ENCODE peak calls at places on chromosomes 5 and 9, in four cellular contexts. I, A, M and R are unnamed samples.
A peak's percentile ranks its signal among the peaks of the same experiment; 100 is the strongest.

GRCh38 chr5:155313518-155313917 is 300.0 kb downstream of the KIF4B start:
- DNase-seq in I (no peak), A (no peak), M (no peak), R (no peak)

GRCh38 chr9:88198346-88198807 is 60.1 kb upstream of the SPATA31C2 start:
- DNase-seq in I (no peak), A (no peak), M (no peak), R (no peak)

GRCh38 chr5:132411382-132411925 is 41.9 kb downstream of the SLC22A5 start:
- DNase-seq in I (no peak), A (no peak), M (no peak), R (no peak)

GRCh38 chr9:130308081-130308571 is 42.6 kb downstream of the HMCN2 start:
- DNase-seq in I (peak; percentile 83), A (no peak), M (no peak), R (no peak)

GRCh38 chr9:110714314-110714713 is 45.7 kb downstream of the MUSK start:
- DNase-seq in I (no peak), A (no peak), M (no peak), R (no peak)

GRCh38 chr5:135353952-135354721 is 44.9 kb downstream of the MACROH2A1 start:
- DNase-seq in I (no peak), A (no peak), M (no peak), R (no peak)

GRCh38 chr5:98570661-98571181 is 202.7 kb upstream of the RGMB start:
- DNase-seq in I (no peak), A (no peak), M (no peak), R (no peak)

GRCh38 chr5:36876965-36877666 is 547 bp downstream of the NIPBL start:
- DNase-seq in I (peak; percentile 72), A (peak; percentile 21), M (no peak), R (peak; percentile 72)

GRCh38 chr9:121282309-121283071 is 14.5 kb downstream of the GSN start:
- DNase-seq in I (no peak), A (no peak), M (no peak), R (no peak)

GRCh38 chr5:68196876-68197275 is 18.7 kb upstream of the PIK3R1 start:
- DNase-seq in I (no peak), A (no peak), M (peak; percentile 67), R (no peak)

GRCh38 chr5:58410441-58410840 is 49.4 kb downstream of the PLK2 start:
- DNase-seq in I (no peak), A (no peak), M (no peak), R (no peak)

GRCh38 chr5:168073991-168074800 is 217.2 kb upstream of the WWC1 start:
- DNase-seq in I (no peak), A (no peak), M (no peak), R (no peak)

GRCh38 chr5:96652769-96653455 is 9.3 kb upstream of the CAST start:
- DNase-seq in I (peak; percentile 42), A (no peak), M (no peak), R (no peak)

DNA sequence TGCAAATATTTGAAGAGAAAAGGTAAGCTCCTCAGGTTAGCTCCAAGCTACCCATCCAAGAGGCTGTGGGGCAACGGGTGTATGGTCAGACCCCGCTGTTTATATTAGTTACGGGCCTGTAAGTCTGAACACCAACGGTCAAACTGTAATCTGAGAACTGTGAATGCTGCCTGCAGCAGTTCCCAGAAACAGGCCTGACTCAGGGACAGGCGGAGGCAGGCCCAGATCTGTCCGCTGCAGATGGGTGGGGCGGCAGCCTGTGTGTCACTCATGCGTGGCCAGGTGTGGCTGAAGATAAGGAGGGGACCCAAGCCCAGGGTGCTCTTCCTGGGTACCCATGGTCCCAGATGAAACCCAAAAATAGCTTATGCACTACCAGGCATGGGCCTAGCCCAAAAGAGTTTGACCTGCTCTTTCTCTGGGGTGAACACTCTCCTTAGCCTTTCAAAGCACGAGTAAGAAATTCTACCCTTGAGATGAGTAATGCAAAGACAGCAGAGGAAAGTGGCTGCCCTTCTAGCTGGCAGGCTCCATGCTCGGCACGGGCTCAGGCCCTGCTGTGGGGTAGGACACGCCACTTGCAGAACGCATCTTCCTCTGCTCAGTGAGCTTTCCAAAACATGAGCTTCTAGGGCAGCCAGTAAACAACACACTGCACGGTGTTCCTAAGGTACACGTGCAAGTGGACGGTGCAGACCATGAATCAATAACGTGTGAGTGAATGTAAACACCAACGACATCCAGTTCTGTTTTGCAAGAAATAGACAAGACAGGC is 9.1 kb downstream of the UBAC1 start:
- DNase-seq in I (no peak), A (no peak), M (no peak), R (peak; percentile 94)
- TF ChIP-seq ZBTB33 in I (no peak), A (no peak), M (no peak), R (peak; percentile 57)

DNA sequence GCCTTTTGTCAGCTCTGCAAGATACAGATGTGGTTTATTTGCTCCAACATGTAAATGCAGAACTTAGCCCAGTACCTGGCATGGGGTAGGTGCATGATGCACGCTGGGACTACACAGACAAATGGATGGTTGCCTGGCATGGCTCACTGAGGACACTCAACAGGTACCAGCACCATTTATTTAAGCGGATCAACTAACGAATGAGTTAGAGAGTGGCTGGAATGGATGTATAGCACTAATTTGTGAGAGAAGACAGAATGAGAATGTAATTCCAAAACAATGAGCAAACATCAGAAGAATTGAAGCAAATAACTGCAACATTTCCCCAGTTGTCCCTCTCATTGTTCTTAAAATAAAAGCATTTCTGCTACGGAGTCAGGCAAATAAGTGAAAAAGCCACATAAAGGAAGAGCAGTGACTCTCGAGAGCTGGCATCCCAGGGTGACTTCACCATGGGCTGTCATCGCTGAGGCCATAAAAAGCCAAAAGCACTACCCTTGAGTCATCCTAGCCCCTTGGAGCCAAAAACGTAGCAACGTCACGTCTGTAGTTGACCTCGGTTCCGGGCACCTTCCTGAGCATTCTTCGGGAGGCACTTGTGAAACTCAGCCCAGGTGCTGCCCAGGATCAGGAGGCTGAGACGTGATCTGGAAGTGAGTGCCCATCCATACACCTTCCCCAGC is 290.3 kb downstream of the NSG2 start:
- DNase-seq in I (no peak), A (no peak), M (no peak), R (no peak)
- TF ChIP-seq USF2 in I (no peak), A (no peak), M (no peak), R (no peak)

GRCh38 chr5:93224624-93225023 is 356.4 kb downstream of the NR2F1-AS1 start:
- DNase-seq in I (no peak), A (no peak), M (no peak), R (no peak)

GRCh38 chr5:93221773-93222172 is 359.2 kb downstream of the NR2F1-AS1 start:
- DNase-seq in I (no peak), A (no peak), M (no peak), R (no peak)

GRCh38 chr5:93219641-93220145 is 361.3 kb downstream of the NR2F1-AS1 start:
- DNase-seq in I (peak; percentile 11), A (no peak), M (no peak), R (no peak)
- TF ChIP-seq ZBTB33 in I (no peak), A (no peak), M (no peak), R (no peak)

DNA sequence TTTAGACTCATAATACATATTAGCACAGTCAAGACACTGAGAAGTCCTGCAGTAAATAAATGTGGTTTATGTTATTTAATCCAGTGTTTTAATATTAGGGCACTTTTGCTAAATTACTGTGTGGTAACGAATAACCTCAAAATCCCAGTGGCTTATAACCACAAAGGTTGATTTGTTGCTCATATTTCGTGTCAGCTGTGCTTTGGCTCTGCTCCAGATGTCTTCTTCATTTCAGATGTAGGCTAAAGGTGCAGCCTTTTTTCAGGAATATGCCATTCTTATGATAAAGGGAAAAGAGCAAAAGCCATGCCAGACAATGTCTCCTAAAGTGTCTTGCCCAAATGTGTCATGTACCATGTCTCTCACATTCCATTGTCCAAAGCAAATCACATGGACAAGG is 144.8 kb downstream of the BRINP1 start:
- DNase-seq in I (no peak), A (no peak), M (no peak), R (no peak)
- TF ChIP-seq USF2 in I (no peak), A (no peak), M (no peak), R (no peak)

DNA sequence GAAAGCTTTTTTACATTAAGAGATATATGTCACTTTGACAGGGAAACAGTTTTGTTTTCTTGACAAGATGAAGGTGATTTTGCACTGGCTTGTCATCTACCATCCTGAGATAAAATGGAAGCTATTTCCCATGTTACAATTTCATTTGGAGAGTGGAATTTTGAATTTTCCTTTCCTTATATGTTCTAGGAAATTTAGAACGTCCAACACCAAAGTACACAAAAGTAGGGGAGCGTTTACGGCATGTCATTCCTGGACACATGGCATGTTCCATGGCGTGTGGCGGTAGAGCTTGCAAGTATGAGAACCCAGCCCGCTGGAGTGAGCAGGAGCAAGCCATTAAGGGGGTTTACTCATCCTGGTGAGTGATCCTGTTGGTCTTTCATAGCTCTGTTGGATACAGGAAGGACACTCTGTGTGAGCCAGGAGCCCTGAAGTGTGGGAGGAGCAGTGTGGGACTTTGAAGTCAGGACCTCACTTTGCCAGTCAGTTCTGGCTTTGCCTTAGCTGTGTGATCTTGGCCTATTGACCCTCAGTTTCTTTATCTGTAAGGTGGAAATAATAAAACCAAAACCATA is 887 bp downstream of the PTPDC1 start:
- DNase-seq in I (no peak), A (peak; percentile 59), M (no peak), R (peak; percentile 16)
- TF ChIP-seq ZBTB33 in I (no peak), A (peak; percentile 98), M (no peak), R (peak; percentile 60)

GRCh38 chr9:101737165-101737704 is 1.2 kb downstream of the GRIN3A start:
- DNase-seq in I (no peak), A (no peak), M (no peak), R (no peak)
- TF ChIP-seq USF2 in I (no peak), A (no peak), M (no peak), R (no peak)

GRCh38 chr9:93077811-93078210 is 18.2 kb upstream of the CARD19 start:
- DNase-seq in I (no peak), A (no peak), M (no peak), R (no peak)
- TF ChIP-seq ZBTB33 in I (no peak), A (no peak), M (no peak), R (no peak)

GRCh38 chr9:125119643-125120286 is 23.6 kb downstream of the SCAI start:
- DNase-seq in I (peak; percentile 64), A (no peak), M (no peak), R (no peak)
- TF ChIP-seq USF2 in I (no peak), A (no peak), M (no peak), R (no peak)

GRCh38 chr9:114718801-114719221 is 36.8 kb upstream of the TEX48 start:
- DNase-seq in I (no peak), A (no peak), M (no peak), R (no peak)
- TF ChIP-seq ZBTB33 in I (no peak), A (peak; percentile 28), M (no peak), R (no peak)

DNA sequence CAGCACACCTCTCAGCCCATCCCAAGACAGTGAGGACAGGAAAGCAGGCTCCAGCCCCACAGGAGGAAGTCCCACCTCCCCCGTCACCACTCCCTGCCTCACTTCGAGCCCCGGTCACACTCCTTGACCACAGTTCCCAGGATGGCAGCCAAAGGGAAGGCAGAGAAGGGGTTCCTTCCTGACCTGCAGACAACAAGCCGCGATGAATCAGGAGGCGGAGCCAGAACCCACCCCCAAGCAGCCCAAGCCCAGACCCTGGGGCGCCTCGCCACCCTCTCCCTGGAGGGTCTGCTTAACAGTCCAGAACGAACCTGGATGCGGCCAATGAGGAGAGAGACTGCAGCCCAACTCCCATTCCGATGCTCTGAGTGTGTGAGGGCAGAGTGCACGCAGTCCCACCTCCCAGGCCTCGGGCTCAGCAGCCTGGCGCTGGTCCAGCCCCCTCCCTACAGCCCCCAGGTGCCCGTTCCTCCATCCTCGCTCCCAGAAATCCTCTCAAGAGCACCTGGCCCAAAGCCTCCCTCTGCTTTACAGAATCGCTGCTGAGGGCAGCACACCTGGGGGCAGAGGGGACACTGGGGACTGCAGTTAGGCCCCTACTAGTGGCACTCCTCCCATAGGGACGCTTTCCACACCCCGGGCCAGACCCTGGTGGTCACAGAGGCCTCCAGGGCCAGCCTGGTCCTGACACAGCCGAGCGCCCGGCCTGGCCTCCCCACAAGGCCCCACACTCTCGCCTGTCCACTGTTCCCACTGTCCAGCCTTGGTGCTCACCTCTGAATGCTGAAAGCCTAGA is 69.6 kb upstream of the LRRTM2 start:
- DNase-seq in I (no peak), A (no peak), M (no peak), R (no peak)
- TF ChIP-seq USF2 in I (no peak), A (no peak), M (no peak), R (no peak)